ENCODE peak calls at places on chromosomes 5 and 9, in four cellular contexts. A, K, P and M are unnamed samples.

GRCh38 chr9:11500780-11501179 is 888.0 kb upstream of the PTPRD start:
- DNase-seq in P (no peak), K (no peak), A (no peak), M (no peak)

GRCh38 chr9:135770203-135770535 is 68.2 kb downstream of the KCNT1 start:
- DNase-seq in A (no peak), P (no peak), K (no peak), M (no peak)

GRCh38 chr9:131714161-131714646 is 25.7 kb downstream of the RAPGEF1 start:
- DNase-seq in P (peak; percentile 93), A (no peak), K (peak; percentile 90), M (peak; percentile 87)

GRCh38 chr9:2489838-2490314 is 131.7 kb upstream of the VLDLR start:
- DNase-seq in P (peak; percentile 88), K (peak; percentile 96), A (no peak), M (no peak)

GRCh38 chr9:31996331-31996730 is 388.1 kb upstream of the ACO1 start:
- DNase-seq in P (no peak), K (no peak), A (no peak), M (no peak)

GRCh38 chr5:132295505-132296411 is 1.6 kb downstream of the SLC22A4 start:
- DNase-seq in A (no peak), P (no peak), K (no peak), M (no peak)

GRCh38 chr9:118533101-118533500 is 828.9 kb downstream of the TLR4 start:
- DNase-seq in A (no peak), K (peak; percentile 26), P (no peak), M (no peak)

GRCh38 chr5:140169410-140169809 is 5.6 kb upstream of the CYSTM1 start:
- DNase-seq in A (no peak), K (peak; percentile 18), P (peak; percentile 35), M (no peak)

GRCh38 chr5:128144491-128144890 is 60.9 kb downstream of the SLC12A2 start:
- DNase-seq in A (no peak), P (peak; percentile 18), K (peak; percentile 33), M (no peak)

GRCh38 chr9:124290743-124291554 is 33.2 kb downstream of the NEK6 start:
- DNase-seq in A (no peak), K (no peak), P (no peak), M (no peak)

GRCh38 chr9:95446259-95446658 is 70.5 kb downstream of the PTCH1 start:
- DNase-seq in K (no peak), P (no peak), A (no peak), M (no peak)

GRCh38 chr9:21039302-21039701 is 7.9 kb upstream of the HACD4 start:
- DNase-seq in K (no peak), P (no peak), A (no peak), M (no peak)

GRCh38 chr5:72465601-72466563 is 41.3 kb downstream of the ZNF366 start:
- DNase-seq in P (no peak), A (no peak), K (no peak), M (no peak)

GRCh38 chr9:86885232-86885631 is 62.1 kb downstream of the GAS1 start:
- DNase-seq in A (no peak), P (no peak), K (no peak), M (no peak)

GRCh38 chr9:28073278-28073677 is 500.0 kb upstream of the C9orf72 start:
- DNase-seq in P (peak; percentile 71), A (no peak), K (peak; percentile 71), M (no peak)

GRCh38 chr9:98401140-98402025 is 145.9 kb upstream of the TBC1D2 start:
- DNase-seq in A (no peak), P (peak; percentile 80), K (peak; percentile 80), M (no peak)

GRCh38 chr5:67133217-67133616 is 63.4 kb downstream of the CD180 start:
- DNase-seq in K (no peak), P (no peak), A (no peak), M (no peak)

GRCh38 chr5:40689442-40689841 is 9.7 kb downstream of the PTGER4 start:
- DNase-seq in K (peak; percentile 87), P (peak; percentile 96), A (peak; percentile 18), M (no peak)

GRCh38 chr9:134725605-134725940 is 84.0 kb downstream of the COL5A1 start:
- DNase-seq in P (no peak), K (peak; percentile 42), A (no peak), M (no peak)

GRCh38 chr5:57841671-57842375 is 359.2 kb upstream of the ACTBL2 start:
- DNase-seq in K (peak; percentile 89), P (peak; percentile 96), A (no peak), M (no peak)

GRCh38 chr9:84397822-84398221 is 57.3 kb upstream of the SLC28A3 start:
- DNase-seq in P (peak; percentile 57), A (no peak), K (peak; percentile 32), M (no peak)

GRCh38 chr9:127938298-127938690 is 640 bp upstream of the DPM2 start:
- DNase-seq in P (no peak), K (no peak), A (peak; percentile 49), M (no peak)

GRCh38 chr9:126722922-126723806 is 81.7 kb upstream of the ZBTB43 start:
- DNase-seq in P (no peak), A (peak; percentile 87), K (peak; percentile 16), M (no peak)
- H3K4me3 ChIP-seq in P (peak overlapping the region; percentile 43), A (peak overlapping the region; percentile 64), K (peak overlapping the region; percentile 64), M (peak overlapping the region; percentile 14)

GRCh38 chr5:141841781-141842180 is 36.4 kb downstream of the PCDH1 start:
- DNase-seq in P (no peak), K (no peak), A (no peak), M (no peak)
- H3K4me3 ChIP-seq in P (no peak overlapping the region), K (no peak overlapping the region), A (no peak overlapping the region), M (no peak overlapping the region)

DNA sequence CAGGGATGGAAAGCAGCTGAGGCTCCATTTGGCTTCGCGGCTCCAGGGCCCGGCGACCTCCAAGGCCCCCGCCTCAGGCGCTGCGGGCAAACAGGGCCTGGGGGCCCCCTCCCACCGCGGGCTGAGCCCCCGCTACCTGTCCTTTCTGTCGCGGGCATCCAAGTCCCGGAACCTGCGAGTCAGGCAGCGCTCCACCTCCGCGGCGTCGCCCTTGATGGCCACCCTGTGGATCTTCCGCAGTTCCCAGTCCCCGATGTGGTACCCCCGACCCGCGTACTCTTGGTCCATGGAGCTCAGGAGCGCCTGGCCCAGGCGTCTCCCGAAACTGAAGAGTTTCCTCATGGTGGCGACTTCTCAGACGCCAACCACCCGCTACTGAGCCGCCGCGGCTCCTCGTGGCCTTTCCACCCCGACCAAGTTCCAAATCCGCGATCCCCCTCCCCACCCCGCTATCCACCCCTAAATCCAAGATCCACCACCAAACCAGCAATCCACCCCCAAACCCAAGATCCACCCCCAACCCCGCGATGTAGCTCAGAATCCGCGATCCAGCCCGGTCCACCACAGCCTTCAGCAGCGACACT is 86.5 kb upstream of the CCDC180 start:
- DNase-seq in A (no peak), P (no peak), K (no peak), M (no peak)
- H3K4me3 ChIP-seq in A (peak overlapping the region; percentile 20), P (no peak overlapping the region), K (no peak overlapping the region), M (no peak overlapping the region)

GRCh38 chr9:38419216-38419615 is 5.0 kb downstream of the IGFBPL1 start:
- DNase-seq in K (no peak), A (no peak), P (no peak), M (no peak)
- H3K4me3 ChIP-seq in K (no peak overlapping the region), A (no peak overlapping the region), P (no peak overlapping the region), M (no peak overlapping the region)

GRCh38 chr5:150671509-150672236 is 10.6 kb downstream of the MYOZ3 start:
- DNase-seq in P (no peak), K (no peak), A (no peak), M (peak; percentile 56)
- H3K4me3 ChIP-seq in P (peak overlapping the region; percentile 51), K (peak overlapping the region; percentile 66), A (no peak overlapping the region), M (no peak overlapping the region)

GRCh38 chr9:76687861-76688374 is 76.3 kb upstream of the PCA3 start:
- DNase-seq in K (peak; percentile 41), A (no peak), P (peak; percentile 91), M (no peak)

GRCh38 chr9:76690575-76691370 is 73.5 kb upstream of the PCA3 start:
- DNase-seq in K (no peak), P (no peak), A (no peak), M (no peak)

GRCh38 chr9:76692448-76693129 is 71.6 kb upstream of the PCA3 start:
- DNase-seq in P (no peak), A (no peak), K (no peak), M (no peak)

GRCh38 chr9:76688471-76689238 is 75.6 kb upstream of the PCA3 start:
- DNase-seq in P (peak; percentile 49), A (no peak), K (no peak), M (no peak)

DNA sequence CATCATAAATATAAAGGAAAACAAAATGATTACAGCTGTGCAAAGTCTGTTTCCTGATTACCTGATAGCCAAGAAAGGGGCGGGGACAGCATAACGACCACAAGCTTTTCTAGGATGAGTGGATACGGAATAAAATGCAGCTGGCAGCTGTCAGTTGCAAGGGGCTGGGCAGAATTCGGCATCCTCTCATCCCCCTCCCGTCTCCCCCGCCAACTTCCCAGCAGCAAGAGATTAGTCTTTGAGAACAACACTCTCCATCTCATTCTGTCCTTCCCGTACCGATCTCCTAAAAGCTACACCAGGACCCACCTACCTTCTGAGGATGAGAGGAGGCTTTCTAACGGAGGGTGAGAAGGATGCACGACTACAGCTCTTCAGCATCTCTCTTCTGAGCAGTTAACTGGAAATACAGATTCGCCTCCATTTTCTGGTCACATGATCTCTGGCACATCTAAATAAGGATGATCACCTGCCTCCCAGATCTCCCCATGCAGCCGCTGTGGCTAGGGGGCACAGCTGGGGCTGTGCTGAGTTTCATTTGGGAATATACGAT is 72.4 kb upstream of the PCA3 start:
- DNase-seq in K (no peak), A (no peak), P (peak; percentile 33), M (no peak)
- H3K4me3 ChIP-seq in K (peak overlapping the region; percentile 25), A (no peak overlapping the region), P (peak overlapping the region; percentile 53), M (no peak overlapping the region)

DNA sequence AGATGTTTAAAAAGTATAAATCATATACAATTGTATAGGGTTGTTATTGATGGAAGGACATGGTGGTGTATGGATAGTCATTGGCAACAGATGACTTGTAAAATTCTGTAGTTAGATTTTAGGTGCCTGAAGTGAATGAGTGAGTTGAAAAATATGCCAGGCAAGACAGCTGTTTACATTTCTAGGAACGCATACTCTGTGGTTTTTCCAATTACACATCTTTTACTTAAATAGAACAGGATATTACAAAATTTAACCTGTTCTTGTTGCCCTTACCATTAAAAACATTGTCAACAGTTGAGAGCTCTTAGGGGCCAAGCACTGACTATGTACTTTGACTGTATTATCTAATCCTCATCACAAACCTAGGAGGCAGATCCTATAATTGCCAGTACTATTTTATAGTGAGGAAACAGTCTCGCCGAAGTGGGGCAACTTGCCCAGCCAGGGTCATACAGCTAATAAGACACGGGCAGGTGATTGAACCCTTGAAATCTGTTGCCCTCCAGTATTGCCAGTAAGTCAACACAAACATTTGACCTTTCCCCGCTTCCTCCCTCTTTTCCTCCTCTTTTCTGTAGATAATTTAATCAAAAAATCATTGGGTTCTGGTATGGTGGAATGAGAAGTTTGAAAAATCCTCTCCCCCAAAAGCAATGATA is 88.6 kb downstream of the MACROH2A1 start:
- DNase-seq in P (peak; percentile 30), K (peak; percentile 92), A (no peak), M (no peak)
- H3K4me3 ChIP-seq in P (no peak overlapping the region), K (no peak overlapping the region), A (no peak overlapping the region), M (no peak overlapping the region)

GRCh38 chr5:16936150-16937022 is at the start of gene MYO10:
- DNase-seq in A (peak; percentile 93), K (peak; percentile 91), P (peak; percentile 88), M (peak; percentile 85)
- H3K4me3 ChIP-seq in A (peak within 1 kb of the TSS; percentile 26), K (peak within 1 kb of the TSS; percentile 96), P (peak within 1 kb of the TSS; percentile 96), M (peak within 1 kb of the TSS; percentile 59)